ENCODE peak calls at places on chromosomes 2 and 18, in four cellular contexts. One of them, this sample, is unnamed.

GRCh38 chr2:29920130-29920577 is 1.2 kb downstream of the ALK start:
- DNase-seq in GM12891: peak
- DNase-seq in right lobe of liver: peak
- DNase-seq in heart left ventricle: peak
- DNase-seq in this sample: peak

GRCh38 chr2:27078267-27079194 is at the start of gene EMILIN1:
- DNase-seq in right lobe of liver: no peak
- DNase-seq in GM12891: no peak
- DNase-seq in heart left ventricle: peak
- DNase-seq in this sample: no peak

GRCh38 chr18:50194623-50195532 is at the start of gene MYO5B:
- DNase-seq in GM12891: peak
- DNase-seq in right lobe of liver: peak
- DNase-seq in heart left ventricle: peak
- DNase-seq in this sample: peak

GRCh38 chr18:55546873-55547704 is 40.9 kb downstream of the TCF4 start:
- DNase-seq in GM12891: no peak
- DNase-seq in heart left ventricle: peak
- DNase-seq in right lobe of liver: no peak
- DNase-seq in this sample: peak

GRCh38 chr2:205802069-205802468 is 119.8 kb downstream of the NRP2 start:
- DNase-seq in right lobe of liver: no peak
- DNase-seq in GM12891: no peak
- DNase-seq in heart left ventricle: no peak
- DNase-seq in this sample: no peak

GRCh38 chr2:7146151-7146550 is 228.9 kb downstream of the RNF144A start:
- DNase-seq in right lobe of liver: no peak
- DNase-seq in heart left ventricle: no peak
- DNase-seq in GM12891: no peak
- DNase-seq in this sample: no peak

GRCh38 chr2:37394263-37394662 is 49.8 kb downstream of the QPCT start:
- DNase-seq in heart left ventricle: no peak
- DNase-seq in GM12891: no peak
- DNase-seq in right lobe of liver: no peak
- DNase-seq in this sample: no peak

GRCh38 chr18:59540356-59540755 is 156.9 kb downstream of the CCBE1 start:
- DNase-seq in right lobe of liver: no peak
- DNase-seq in heart left ventricle: no peak
- DNase-seq in GM12891: no peak
- DNase-seq in this sample: no peak

GRCh38 chr2:75709297-75709696 is 1.4 kb downstream of the GCFC2 start:
- DNase-seq in GM12891: no peak
- DNase-seq in heart left ventricle: no peak
- DNase-seq in right lobe of liver: no peak
- DNase-seq in this sample: no peak

GRCh38 chr2:168787782-168788376 is 14.6 kb upstream of the NOSTRIN start:
- DNase-seq in heart left ventricle: no peak
- DNase-seq in GM12891: no peak
- DNase-seq in right lobe of liver: no peak
- DNase-seq in this sample: no peak

GRCh38 chr18:48818329-48819254 is 132.2 kb downstream of the SMAD7 start:
- DNase-seq in right lobe of liver: peak
- DNase-seq in GM12891: no peak
- DNase-seq in heart left ventricle: no peak
- DNase-seq in this sample: peak

GRCh38 chr2:177622516-177622915 is 229.9 kb downstream of the AGPS start:
- DNase-seq in heart left ventricle: no peak
- DNase-seq in GM12891: no peak
- DNase-seq in right lobe of liver: no peak
- DNase-seq in this sample: no peak

GRCh38 chr2:94999431-94999883 is 26.1 kb upstream of the MAL start:
- DNase-seq in GM12891: no peak
- DNase-seq in right lobe of liver: no peak
- DNase-seq in heart left ventricle: no peak
- DNase-seq in this sample: no peak

GRCh38 chr2:238754259-238754658 is 93.6 kb upstream of the TWIST2 start:
- DNase-seq in GM12891: no peak
- DNase-seq in heart left ventricle: no peak
- DNase-seq in right lobe of liver: no peak
- DNase-seq in this sample: no peak

GRCh38 chr2:193627187-193627917 is 1432.6 kb upstream of the TMEFF2 start:
- DNase-seq in heart left ventricle: no peak
- DNase-seq in right lobe of liver: no peak
- DNase-seq in GM12891: no peak
- DNase-seq in this sample: no peak

GRCh38 chr2:71122917-71123316 is 7.1 kb downstream of the MCEE start:
- DNase-seq in heart left ventricle: no peak
- DNase-seq in GM12891: no peak
- DNase-seq in right lobe of liver: no peak
- DNase-seq in this sample: no peak

GRCh38 chr2:161131804-161132203 is 28.4 kb upstream of the TANK start:
- DNase-seq in heart left ventricle: no peak
- DNase-seq in GM12891: no peak
- DNase-seq in right lobe of liver: no peak
- DNase-seq in this sample: no peak

GRCh38 chr18:47747260-47747795 is 183.1 kb downstream of the SMAD2 start:
- DNase-seq in right lobe of liver: no peak
- DNase-seq in heart left ventricle: no peak
- DNase-seq in GM12891: no peak
- DNase-seq in this sample: no peak

GRCh38 chr18:10860382-10860781 is 289.0 kb downstream of the PIEZO2 start:
- DNase-seq in GM12891: no peak
- DNase-seq in right lobe of liver: no peak
- DNase-seq in heart left ventricle: no peak
- DNase-seq in this sample: no peak

GRCh38 chr2:241217320-241218031 is 29.0 kb downstream of the ANO7 start:
- DNase-seq in right lobe of liver: peak
- DNase-seq in heart left ventricle: peak
- DNase-seq in GM12891: peak
- DNase-seq in this sample: peak

GRCh38 chr2:226247289-226248275 is 552.0 kb downstream of the IRS1 start:
- DNase-seq in right lobe of liver: no peak
- DNase-seq in GM12891: no peak
- DNase-seq in heart left ventricle: no peak
- DNase-seq in this sample: no peak

GRCh38 chr18:36769611-36770314 is 59.0 kb downstream of the TPGS2 start:
- DNase-seq in right lobe of liver: no peak
- DNase-seq in heart left ventricle: peak
- DNase-seq in GM12891: no peak
- DNase-seq in this sample: peak

GRCh38 chr2:152407204-152407721 is 72.3 kb downstream of the FMNL2 start:
- DNase-seq in GM12891: no peak
- DNase-seq in right lobe of liver: no peak
- DNase-seq in heart left ventricle: peak
- DNase-seq in this sample: no peak

GRCh38 chr2:205975082-205975949 is 110.7 kb downstream of the INO80D start:
- DNase-seq in right lobe of liver: no peak
- DNase-seq in heart left ventricle: no peak
- DNase-seq in GM12891: no peak
- DNase-seq in this sample: peak

GRCh38 chr2:37417321-37417720 is 72.9 kb downstream of the QPCT start:
- DNase-seq in right lobe of liver: no peak
- DNase-seq in GM12891: no peak
- DNase-seq in heart left ventricle: no peak
- DNase-seq in this sample: no peak

GRCh38 chr2:122078451-122078850 is 323.0 kb downstream of the TSN start:
- DNase-seq in right lobe of liver: no peak
- DNase-seq in heart left ventricle: no peak
- DNase-seq in GM12891: no peak
- DNase-seq in this sample: no peak

GRCh38 chr2:160411167-160411566 is 82.4 kb downstream of the RBMS1 start:
- DNase-seq in heart left ventricle: no peak
- DNase-seq in GM12891: no peak
- DNase-seq in right lobe of liver: no peak
- DNase-seq in this sample: no peak

GRCh38 chr2:17918789-17919188 is 40.3 kb downstream of the KCNS3 start:
- DNase-seq in right lobe of liver: no peak
- DNase-seq in heart left ventricle: no peak
- DNase-seq in GM12891: no peak
- DNase-seq in this sample: peak

GRCh38 chr18:50614838-50615237 is 55.0 kb downstream of the MAPK4 start:
- DNase-seq in GM12891: no peak
- DNase-seq in heart left ventricle: no peak
- DNase-seq in right lobe of liver: peak
- DNase-seq in this sample: peak

GRCh38 chr2:72166281-72166680 is 18.6 kb upstream of the CYP26B1 start:
- DNase-seq in heart left ventricle: no peak
- DNase-seq in GM12891: no peak
- DNase-seq in right lobe of liver: no peak
- DNase-seq in this sample: no peak

GRCh38 chr2:190927257-190927656 is 46.6 kb downstream of the GLS start:
- DNase-seq in right lobe of liver: no peak
- DNase-seq in GM12891: no peak
- DNase-seq in heart left ventricle: no peak
- DNase-seq in this sample: no peak

GRCh38 chr2:127810156-127810636 is 775 bp downstream of the WDR33 start:
- DNase-seq in heart left ventricle: no peak
- DNase-seq in right lobe of liver: no peak
- DNase-seq in GM12891: no peak
- DNase-seq in this sample: no peak

GRCh38 chr2:8676915-8677645 is 4.8 kb upstream of the ID2 start:
- DNase-seq in GM12891: no peak
- DNase-seq in right lobe of liver: no peak
- DNase-seq in heart left ventricle: no peak
- DNase-seq in this sample: no peak

GRCh38 chr2:8675543-8675942 is 6.3 kb upstream of the ID2 start:
- DNase-seq in heart left ventricle: no peak
- DNase-seq in right lobe of liver: no peak
- DNase-seq in GM12891: no peak
- DNase-seq in this sample: peak

GRCh38 chr2:8674420-8675009 is 7.3 kb upstream of the ID2 start:
- DNase-seq in right lobe of liver: no peak
- DNase-seq in heart left ventricle: no peak
- DNase-seq in GM12891: no peak
- DNase-seq in this sample: no peak

GRCh38 chr2:8677646-8678592 is 3.9 kb upstream of the ID2 start:
- DNase-seq in right lobe of liver: peak
- DNase-seq in heart left ventricle: peak
- DNase-seq in GM12891: no peak
- DNase-seq in this sample: peak

DNA sequence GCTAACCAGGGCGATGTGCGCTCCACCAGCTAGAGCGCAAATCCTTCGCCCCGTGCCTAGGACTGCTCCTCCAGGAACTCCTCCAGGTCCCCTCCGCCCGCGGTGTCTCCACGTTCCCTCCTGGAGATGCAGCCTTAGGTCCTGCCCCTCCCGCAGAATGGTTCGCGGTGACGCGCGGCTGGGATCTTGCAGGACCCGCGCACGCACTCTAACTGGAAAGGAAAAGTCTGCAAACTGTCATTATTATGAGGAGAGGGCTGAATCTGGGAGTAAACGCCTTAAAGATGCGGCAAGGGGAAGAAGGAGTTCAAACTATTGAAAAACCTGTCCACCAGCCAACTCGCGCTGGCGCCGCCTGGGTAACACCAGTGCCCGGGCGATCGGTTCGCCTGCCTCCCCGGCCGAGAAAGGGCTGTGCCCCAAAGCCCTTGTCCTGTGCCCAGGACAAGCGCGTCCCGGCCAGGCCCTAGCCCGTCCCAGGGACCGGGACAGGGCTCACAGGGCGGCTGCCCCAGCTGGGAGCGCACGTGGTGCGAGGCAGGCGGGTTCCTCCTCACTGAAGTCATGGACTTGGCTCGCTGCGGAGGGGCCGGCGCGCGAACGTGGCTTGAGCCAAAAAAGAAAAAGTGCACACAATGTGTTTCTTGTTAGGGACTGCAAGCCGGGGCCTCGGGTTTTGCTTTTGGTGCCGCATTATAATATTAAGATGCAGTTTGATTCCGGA is 5.5 kb upstream of the ID2 start:
- DNase-seq in right lobe of liver: peak
- DNase-seq in GM12891: no peak
- DNase-seq in heart left ventricle: peak
- DNase-seq in this sample: peak
- TF ChIP-seq POLR2A in right lobe of liver: peak
- TF ChIP-seq POLR2A in GM12891: no peak
- TF ChIP-seq POLR2A in heart left ventricle: peak
- TF ChIP-seq POLR2A in this sample: peak

DNA sequence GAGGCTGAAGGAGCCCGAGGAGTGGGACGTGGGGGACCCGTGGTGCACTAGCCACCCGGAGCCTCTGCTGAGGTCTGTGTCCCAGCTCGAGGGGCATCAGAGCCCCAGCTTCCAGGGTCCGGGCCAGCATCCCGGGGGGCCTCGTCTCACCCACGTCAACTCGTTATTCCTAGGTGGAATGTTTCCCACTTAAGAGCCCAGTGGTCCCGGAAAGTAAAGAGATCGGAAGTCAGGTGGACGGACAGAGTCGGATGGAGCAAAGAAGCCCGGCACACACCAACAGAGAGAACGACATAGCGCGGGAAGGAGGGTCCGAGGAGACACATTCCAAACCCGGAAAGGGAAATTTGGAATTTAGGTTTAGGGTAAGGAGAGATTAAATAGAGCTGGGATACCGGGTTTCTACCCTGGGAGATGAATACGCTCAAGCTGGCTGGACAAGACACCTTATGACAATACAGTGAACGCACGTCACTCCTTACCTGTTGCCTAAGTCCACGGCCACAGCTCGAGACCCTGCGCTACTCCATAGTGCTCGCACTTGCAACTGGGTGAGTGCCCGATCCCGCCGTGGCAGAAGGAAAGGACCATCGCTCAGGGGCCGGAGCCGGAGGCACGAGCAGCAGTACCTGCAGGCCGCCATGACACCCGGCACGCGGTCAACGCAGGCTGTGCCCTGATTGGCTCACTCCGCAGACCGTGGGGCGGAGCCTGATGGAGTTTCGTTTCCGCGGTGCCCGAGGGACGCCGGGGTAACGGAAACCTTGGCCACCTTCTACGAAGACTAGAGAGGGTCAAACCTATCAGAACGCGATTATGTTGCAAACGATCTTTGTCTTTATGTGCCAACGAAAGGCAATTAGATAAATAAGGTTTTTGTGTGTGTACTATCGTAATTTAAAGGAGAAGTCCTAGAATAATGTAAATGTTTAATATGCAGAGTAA is at the start of gene PNPT1:
- DNase-seq in GM12891: peak
- DNase-seq in heart left ventricle: peak
- DNase-seq in right lobe of liver: peak
- DNase-seq in this sample: peak
- TF ChIP-seq POLR2A in GM12891: peak
- TF ChIP-seq POLR2A in heart left ventricle: peak
- TF ChIP-seq POLR2A in right lobe of liver: peak
- TF ChIP-seq POLR2A in this sample: peak

GRCh38 chr2:131105950-131106801 is 1.0 kb downstream of the PLEKHB2 start:
- DNase-seq in heart left ventricle: peak
- DNase-seq in GM12891: no peak
- DNase-seq in right lobe of liver: peak
- DNase-seq in this sample: peak

GRCh38 chr2:131104487-131105155 is 515 bp upstream of the PLEKHB2 start:
- DNase-seq in GM12891: peak
- DNase-seq in right lobe of liver: peak
- DNase-seq in heart left ventricle: peak
- DNase-seq in this sample: peak

GRCh38 chr2:131105156-131105949 is at the start of gene PLEKHB2:
- DNase-seq in GM12891: peak
- DNase-seq in right lobe of liver: peak
- DNase-seq in heart left ventricle: peak
- DNase-seq in this sample: peak
- TF ChIP-seq POLR2A in GM12891: peak
- TF ChIP-seq POLR2A in right lobe of liver: peak
- TF ChIP-seq POLR2A in heart left ventricle: peak
- TF ChIP-seq POLR2A in this sample: peak

GRCh38 chr2:69893684-69894481 is at the start of gene SNRNP27:
- DNase-seq in right lobe of liver: peak
- DNase-seq in GM12891: peak
- DNase-seq in heart left ventricle: peak
- DNase-seq in this sample: peak
- TF ChIP-seq POLR2A in right lobe of liver: peak
- TF ChIP-seq POLR2A in GM12891: peak
- TF ChIP-seq POLR2A in heart left ventricle: peak
- TF ChIP-seq POLR2A in this sample: peak